ENCODE peak calls at places on chromosomes 6 and 20, in four cellular contexts. X, C, A and F are unnamed samples.

GRCh38 chr20:64065062-64065972 is 2.3 kb downstream of the TCEA2 start:
- DNase-seq in X (no peak), C (no peak), A (no peak), F (peak; percentile 96)

GRCh38 chr6:67567842-67568241 is 1067.2 kb upstream of the ADGRB3 start:
- DNase-seq in X (no peak), C (no peak), A (no peak), F (no peak)

GRCh38 chr6:112086744-112087135 is 542 bp downstream of the TUBE1 start:
- DNase-seq in X (no peak), C (no peak), A (no peak), F (no peak)

GRCh38 chr6:99241905-99242534 is 107.5 kb downstream of the FAXC start:
- DNase-seq in X (peak; percentile 6), C (peak; percentile 34), A (no peak), F (no peak)

GRCh38 chr6:113903666-113904330 is 46.7 kb downstream of the MARCKS start:
- DNase-seq in X (peak; percentile 29), C (peak; percentile 25), A (peak; percentile 55), F (no peak)

GRCh38 chr20:11375966-11376365 is 541.7 kb upstream of the BTBD3 start:
- DNase-seq in X (no peak), C (no peak), A (no peak), F (no peak)

GRCh38 chr20:22795455-22795854 is 211.1 kb upstream of the FOXA2 start:
- DNase-seq in X (no peak), C (no peak), A (no peak), F (no peak)

GRCh38 chr6:37971263-37971662 is 151.7 kb downstream of the ZFAND3 start:
- DNase-seq in X (no peak), C (no peak), A (no peak), F (no peak)

GRCh38 chr6:152316024-152316423 is 321.1 kb downstream of the SYNE1 start:
- DNase-seq in X (no peak), C (no peak), A (no peak), F (no peak)

GRCh38 chr6:11750682-11751081 is 27.9 kb downstream of the ADTRP start:
- DNase-seq in X (peak; percentile 37), C (no peak), A (no peak), F (no peak)

GRCh38 chr20:37095609-37096414 is at the start of gene RBL1:
- DNase-seq in X (peak; percentile 88), C (peak; percentile 80), A (peak; percentile 91), F (peak; percentile 82)

GRCh38 chr20:44089987-44090674 is 96.9 kb downstream of the JPH2 start:
- DNase-seq in X (peak; percentile 65), C (no peak), A (no peak), F (no peak)

GRCh38 chr20:11716239-11716944 is 201.3 kb upstream of the BTBD3 start:
- DNase-seq in X (no peak), C (no peak), A (no peak), F (no peak)

GRCh38 chr6:148874698-148875293 is 128.0 kb downstream of the UST start:
- DNase-seq in X (peak; percentile 21), C (no peak), A (no peak), F (no peak)

GRCh38 chr20:967796-968742 is 34.0 kb downstream of the RSPO4 start:
- DNase-seq in X (no peak), C (no peak), A (peak; percentile 38), F (no peak)

GRCh38 chr6:110884321-110884720 is 9.7 kb downstream of the AMD1 start:
- DNase-seq in X (no peak), C (no peak), A (no peak), F (no peak)

GRCh38 chr6:110880651-110881050 is 6.1 kb downstream of the AMD1 start:
- DNase-seq in X (no peak), C (no peak), A (no peak), F (no peak)

GRCh38 chr6:110882824-110883554 is 8.4 kb downstream of the AMD1 start:
- DNase-seq in X (no peak), C (no peak), A (no peak), F (no peak)

GRCh38 chr6:110878751-110879539 is 4.4 kb downstream of the AMD1 start:
- DNase-seq in X (no peak), C (no peak), A (no peak), F (peak; percentile 22)

GRCh38 chr6:110881929-110882629 is 7.5 kb downstream of the AMD1 start:
- DNase-seq in X (no peak), C (no peak), A (no peak), F (no peak)
- H3K4me1 ChIP-seq in X (peaks cover 78% of the 10 kb centered on the region), C (peaks cover 97% of the 10 kb centered on the region), A (peaks cover 80% of the 10 kb centered on the region), F (no peaks in the 10 kb centered on the region)

GRCh38 chr6:160987265-160987664 is 4.3 kb upstream of the MAP3K4 start:
- DNase-seq in X (no peak), C (no peak), A (no peak), F (no peak)

GRCh38 chr6:160990847-160991410 is 640 bp upstream of the MAP3K4 start:
- DNase-seq in X (no peak), C (no peak), A (no peak), F (no peak)

GRCh38 chr6:160992323-160993314 is 1.1 kb downstream of the MAP3K4 start:
- DNase-seq in X (peak; percentile 64), C (peak; percentile 35), A (no peak), F (no peak)

GRCh38 chr6:160995271-160995670 is 3.7 kb downstream of the MAP3K4 start:
- DNase-seq in X (no peak), C (no peak), A (no peak), F (no peak)

DNA sequence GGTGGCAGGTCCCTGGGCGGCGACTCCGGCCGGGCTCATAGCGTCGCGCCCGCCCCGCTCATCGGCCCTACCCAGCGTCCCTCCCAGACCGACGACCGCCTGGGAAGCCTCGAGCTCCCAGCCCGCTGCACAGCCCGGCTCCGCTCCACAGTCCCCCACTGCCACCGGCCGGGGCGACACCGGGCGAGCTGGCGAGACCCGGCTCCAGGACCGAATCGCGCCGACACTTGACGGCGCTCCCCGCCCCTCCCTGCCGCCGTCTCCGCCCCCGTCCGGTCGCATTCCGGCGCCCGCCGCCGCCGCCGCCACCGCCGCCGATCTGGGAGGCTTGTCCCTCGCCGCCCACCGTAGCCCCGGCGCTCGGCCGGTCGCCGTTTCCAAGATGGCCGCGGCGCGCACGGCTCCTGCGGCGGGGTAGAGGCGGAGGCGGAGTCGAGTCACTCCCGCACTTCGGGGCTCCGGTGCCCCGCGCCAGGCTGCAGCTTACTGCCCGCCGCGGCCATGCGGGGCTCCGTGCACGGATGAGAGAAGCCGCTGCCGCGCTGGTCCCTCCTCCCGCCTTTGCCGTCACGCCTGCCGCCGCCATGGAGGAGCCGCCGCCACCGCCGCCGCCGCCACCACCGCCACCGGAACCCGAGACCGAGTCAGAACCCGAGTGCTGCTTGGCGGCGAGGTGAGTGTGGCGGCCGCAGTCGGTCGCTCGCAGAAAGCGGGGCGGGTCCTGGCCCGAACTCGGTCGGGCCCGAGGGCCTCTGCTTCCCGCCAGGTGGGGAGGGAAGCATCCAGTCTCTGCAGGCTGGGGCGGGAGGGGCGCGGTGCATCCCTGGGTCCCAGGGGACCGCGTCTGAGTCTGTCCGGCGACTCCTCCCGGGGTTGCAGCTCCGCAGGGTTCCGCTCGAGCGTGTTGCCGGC is at the start of gene MAP3K4:
- DNase-seq in X (peak; percentile 84), C (peak; percentile 81), A (peak; percentile 92), F (peak; percentile 88)
- TF ChIP-seq POLR2A in X (peak; percentile 67), C (no peak), A (peak; percentile 74), F (peak; percentile 65)

DNA sequence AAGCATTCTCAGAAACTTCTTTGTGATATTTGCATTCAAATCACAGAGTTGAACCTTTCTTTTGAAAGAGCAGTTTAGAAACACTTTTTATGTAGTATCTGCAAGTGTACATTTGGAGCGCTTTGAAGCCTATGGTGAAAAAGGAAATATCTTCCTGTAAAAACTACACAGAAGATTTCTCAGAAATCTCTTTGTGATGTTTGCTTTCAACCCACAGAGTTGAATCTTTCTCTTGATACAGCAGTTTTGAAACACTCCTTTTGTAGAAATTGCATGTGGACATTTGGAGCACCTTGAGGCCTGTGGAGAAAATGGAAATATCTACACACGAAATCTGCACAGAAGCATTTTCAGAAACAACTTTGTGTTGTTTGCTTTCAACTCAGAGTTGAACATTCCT is 612.3 kb upstream of the ZNF337 start:
- DNase-seq in X (no peak), C (no peak), A (no peak), F (no peak)
- H3K27ac ChIP-seq in X (no peak overlapping the region), C (no peak overlapping the region), A (no peak overlapping the region), F (no peak overlapping the region)

GRCh38 chr20:34015401-34016335 is 22.0 kb downstream of the RALY start:
- DNase-seq in X (no peak), C (no peak), A (no peak), F (no peak)
- H3K4me1 ChIP-seq in X (peaks cover 56% of the 10 kb centered on the region), C (peaks cover 93% of the 10 kb centered on the region), A (peaks cover 84% of the 10 kb centered on the region), F (peaks cover 24% of the 10 kb centered on the region)